ENCODE peak calls at places on chromosomes 11 and 22, in five cellular contexts. E is testis, V is WERI-Rb-1, O is fibroblast of lung, Q is AG04450. A is an unnamed sample.

GRCh38 chr11:74678591-74679512 is 52.4 kb downstream of the CHRDL2 start:
- DNase-seq in E (peak; percentile 6), V (no peak), O (no peak), Q (no peak), A (peak; percentile 14)

GRCh38 chr22:22748756-22749155 is 104.3 kb downstream of the GGTLC2 start:
- DNase-seq in E (no peak), V (no peak), O (no peak), Q (no peak), A (no peak)

GRCh38 chr11:2520736-2521035 is 75.9 kb downstream of the KCNQ1 start:
- DNase-seq in E (no peak), V (peak; percentile 5), O (no peak), Q (no peak), A (no peak)

GRCh38 chr22:37259540-37260029 is 15.5 kb upstream of the RAC2 start:
- DNase-seq in E (peak; percentile 57), V (peak; percentile 71), O (peak; percentile 53), Q (no peak), A (no peak)

GRCh38 chr22:31272522-31273446 is 19.5 kb downstream of the PIK3IP1 start:
- DNase-seq in E (peak; percentile 78), V (peak; percentile 67), O (peak; percentile 70), Q (peak; percentile 32), A (no peak)

GRCh38 chr11:130431337-130431773 is 2.9 kb upstream of the ADAMTS8 start:
- DNase-seq in E (peak; percentile 89), V (peak; percentile 80), O (peak; percentile 77), Q (no peak), A (peak; percentile 70)

GRCh38 chr11:108872781-108873291 is 208.0 kb downstream of the DDX10 start:
- DNase-seq in E (no peak), V (no peak), O (no peak), Q (no peak), A (no peak)

GRCh38 chr11:65445604-65446445 is 23.2 kb downstream of the NEAT1 start:
- DNase-seq in E (no peak), V (no peak), O (peak; percentile 32), Q (no peak), A (peak; percentile 57)

GRCh38 chr11:114304969-114305368 is 8.8 kb downstream of the NNMT start:
- DNase-seq in E (no peak), V (no peak), O (no peak), Q (no peak), A (no peak)

GRCh38 chr11:76077575-76078150 is 128.6 kb downstream of the WNT11 start:
- DNase-seq in E (no peak), V (no peak), O (no peak), Q (no peak), A (no peak)

GRCh38 chr11:76076749-76077148 is 129.6 kb downstream of the WNT11 start:
- DNase-seq in E (no peak), V (no peak), O (no peak), Q (no peak), A (no peak)

GRCh38 chr11:76073716-76074115 is 132.6 kb downstream of the WNT11 start:
- DNase-seq in E (no peak), V (no peak), O (peak; percentile 73), Q (no peak), A (no peak)

GRCh38 chr11:76074178-76075112 is 131.9 kb downstream of the WNT11 start:
- DNase-seq in E (no peak), V (no peak), O (no peak), Q (no peak), A (no peak)

GRCh38 chr11:76075699-76076098 is 130.6 kb downstream of the WNT11 start:
- DNase-seq in E (no peak), V (no peak), O (peak; percentile 64), Q (no peak), A (no peak)
- H3K4me3 ChIP-seq in E (no peak overlapping the region), V (no peak overlapping the region), O (no peak overlapping the region), Q (no peak overlapping the region), A (no peak overlapping the region)

GRCh38 chr22:48757581-48757980 is 1070.1 kb downstream of the BRD1 start:
- DNase-seq in E (peak; percentile 15), V (no peak), O (no peak), Q (no peak), A (no peak)
- H3K9me3 ChIP-seq in E (no peaks in the 10 kb centered on the region), V (no peaks in the 10 kb centered on the region), O (peaks cover 2% of the 10 kb centered on the region), Q (peaks cover 91% of the 10 kb centered on the region), A (no peaks in the 10 kb centered on the region)

GRCh38 chr11:64183890-64184289 is 2.1 kb upstream of the STIP1 start:
- DNase-seq in E (no peak), V (no peak), O (no peak), Q (no peak), A (no peak)
- H3K4me3 ChIP-seq in E (no peak overlapping the region), V (no peak overlapping the region), O (no peak overlapping the region), Q (no peak overlapping the region), A (no peak overlapping the region)

GRCh38 chr22:47615051-47615450 is 852.6 kb downstream of the TBC1D22A start:
- DNase-seq in E (no peak), V (no peak), O (no peak), Q (no peak), A (no peak)
- H3K9me3 ChIP-seq in E (no peaks in the 10 kb centered on the region), V (no peaks in the 10 kb centered on the region), O (no peaks in the 10 kb centered on the region), Q (peaks cover 73% of the 10 kb centered on the region), A (no peaks in the 10 kb centered on the region)

DNA sequence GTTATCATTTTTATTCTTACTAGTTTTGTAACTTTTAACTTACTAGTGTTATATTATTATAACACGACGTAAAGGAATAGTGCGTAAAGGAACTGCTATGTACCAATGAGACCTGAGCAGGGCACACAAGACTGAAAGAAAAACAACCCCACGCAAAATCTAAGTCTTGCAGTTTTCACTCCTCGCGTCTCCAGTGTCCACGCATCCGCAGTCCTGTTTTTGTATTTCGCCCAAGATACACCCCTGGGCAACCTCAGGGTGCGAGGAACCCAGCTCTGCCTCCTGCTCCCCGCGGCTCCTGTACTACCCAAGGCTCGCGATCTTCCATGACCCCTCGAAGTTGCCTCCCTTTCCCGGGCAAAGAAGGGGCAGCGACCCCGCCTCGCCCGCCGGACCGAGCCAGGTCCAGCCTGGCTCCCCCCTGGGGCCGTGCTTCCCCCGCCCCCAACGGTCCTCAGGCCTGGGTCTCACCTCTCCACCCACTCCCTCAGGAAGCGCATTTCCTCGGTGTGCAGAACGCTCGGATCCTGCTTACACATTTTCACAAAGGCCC is 403 bp downstream of the ST13 start:
- DNase-seq in E (no peak), V (no peak), O (peak; percentile 29), Q (no peak), A (no peak)
- H3K4me3 ChIP-seq in E (peak overlapping the region; percentile 94), V (peak overlapping the region; percentile 98), O (peak overlapping the region; percentile 99), Q (peak overlapping the region; percentile 77), A (peak overlapping the region; percentile 59)

GRCh38 chr22:48605856-48606255 is 1221.8 kb downstream of the BRD1 start:
- DNase-seq in E (no peak), V (no peak), O (no peak), Q (no peak), A (peak; percentile 34)
- H3K9me3 ChIP-seq in E (no peaks in the 10 kb centered on the region), V (no peaks in the 10 kb centered on the region), O (no peaks in the 10 kb centered on the region), Q (peaks cover 87% of the 10 kb centered on the region), A (no peaks in the 10 kb centered on the region)

GRCh38 chr11:33893711-33894401 is 2.0 kb upstream of the LMO2 start:
- DNase-seq in E (no peak), V (peak; percentile 35), O (no peak), Q (no peak), A (no peak)

GRCh38 chr11:33891714-33892327 is at the start of gene LMO2:
- DNase-seq in E (no peak), V (no peak), O (no peak), Q (no peak), A (no peak)

GRCh38 chr11:33895752-33896137 is 3.9 kb upstream of the LMO2 start:
- DNase-seq in E (no peak), V (peak; percentile 74), O (no peak), Q (no peak), A (no peak)

GRCh38 chr11:33892906-33893594 is 1.2 kb upstream of the LMO2 start:
- DNase-seq in E (no peak), V (no peak), O (no peak), Q (no peak), A (no peak)

DNA sequence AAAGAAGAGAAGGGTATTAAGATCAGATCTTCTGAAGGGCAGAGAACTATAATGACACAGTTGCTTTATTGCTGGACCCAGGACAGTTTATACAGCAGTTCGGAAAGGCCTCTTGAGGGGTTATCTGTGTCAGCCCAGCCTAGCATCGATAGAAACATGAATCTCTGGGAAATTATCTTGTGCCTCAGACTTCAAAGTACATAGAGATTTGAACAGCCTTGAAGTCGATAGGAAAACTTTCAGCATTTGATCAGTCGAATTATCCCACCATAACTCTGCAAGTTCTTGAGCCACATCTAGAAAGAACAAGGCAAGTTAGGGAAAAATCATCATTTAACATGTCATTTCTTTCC is 2.5 kb upstream of the LMO2 start:
- DNase-seq in E (no peak), V (no peak), O (no peak), Q (no peak), A (no peak)
- H3K4me3 ChIP-seq in E (no peak overlapping the region), V (no peak overlapping the region), O (no peak overlapping the region), Q (no peak overlapping the region), A (no peak overlapping the region)

DNA sequence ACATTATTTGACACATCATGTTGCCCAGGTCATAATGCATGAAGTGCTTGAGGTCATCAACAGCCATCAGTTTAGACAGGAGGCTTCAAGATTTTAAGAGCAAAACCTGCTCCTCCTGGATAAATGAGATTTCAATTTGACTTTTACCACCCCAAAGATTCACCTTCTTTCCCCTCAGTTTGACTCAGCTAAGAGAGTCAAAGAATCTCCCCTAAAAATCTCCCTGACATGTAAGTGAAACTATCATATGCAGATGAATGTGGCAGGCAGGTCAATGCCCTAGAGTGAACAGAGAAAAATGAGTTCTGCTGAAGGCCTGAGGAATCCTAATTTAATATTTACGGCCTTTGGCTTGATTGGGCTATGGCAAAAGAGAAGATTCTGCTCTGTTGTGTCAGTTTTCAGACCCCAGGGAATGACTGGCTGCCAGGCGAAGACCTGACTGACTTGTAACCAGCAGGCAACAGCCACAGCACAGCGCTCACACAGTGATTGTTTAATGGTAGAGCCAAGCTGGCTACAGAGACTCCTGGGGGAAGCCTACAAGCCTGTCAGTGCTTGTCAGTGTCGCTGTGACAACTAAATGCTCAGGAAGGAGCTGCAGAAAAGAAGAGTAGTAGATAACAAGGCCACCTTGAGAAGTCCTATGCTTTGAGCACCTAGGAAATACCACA is 491.2 kb upstream of the LRRC4C start:
- DNase-seq in E (no peak), V (no peak), O (no peak), Q (no peak), A (no peak)
- H3K9me3 ChIP-seq in E (no peaks in the 10 kb centered on the region), V (no peaks in the 10 kb centered on the region), O (no peaks in the 10 kb centered on the region), Q (peaks cover 18% of the 10 kb centered on the region), A (no peaks in the 10 kb centered on the region)

GRCh38 chr11:27679136-27680015 is 20.9 kb downstream of the BDNF start:
- DNase-seq in E (no peak), V (no peak), O (no peak), Q (no peak), A (no peak)
- H3K4me3 ChIP-seq in E (no peak overlapping the region), V (no peak overlapping the region), O (no peak overlapping the region), Q (no peak overlapping the region), A (no peak overlapping the region)